ENCODE peak calls at places on chromosomes 13 and 19, in eight cellular contexts. G, V, D, Z, M, C, J and T are unnamed samples.

GRCh38 chr19:45097776-45098520 is 5.0 kb downstream of the PPP1R37 start:
- DNase-seq in G (no peak), V (no peak), D (peak; percentile 71), Z (peak; percentile 73), M (peak; percentile 85), C (no peak), J (no peak), T (peak; percentile 45)

GRCh38 chr13:44197791-44198770 is 175.5 kb upstream of the SERP2 start:
- DNase-seq in G (no peak), V (no peak), D (no peak), Z (no peak), M (no peak), C (peak; percentile 68), J (no peak), T (no peak)

GRCh38 chr13:62251734-62252133 is 836.1 kb upstream of the PCDH20 start:
- DNase-seq in G (no peak), V (peak; percentile 1), D (no peak), Z (no peak), M (no peak), C (no peak), J (no peak), T (no peak)

GRCh38 chr13:99961634-99962033 is 9.9 kb downstream of the ZIC5 start:
- DNase-seq in G (no peak), V (no peak), D (no peak), Z (no peak), M (no peak), C (no peak), J (no peak), T (no peak)

GRCh38 chr19:17075035-17075859 is at the start of the genes HAUS8 and MYO9B:
- DNase-seq in G (peak; percentile 100), V (peak; percentile 99), D (peak; percentile 99), Z (peak; percentile 99), M (peak; percentile 100), C (peak; percentile 99), J (peak; percentile 98), T (peak; percentile 99)

GRCh38 chr19:40724848-40725247 is 7.9 kb downstream of the ITPKC start:
- DNase-seq in G (no peak), V (no peak), D (no peak), Z (no peak), M (no peak), C (no peak), J (no peak), T (no peak)

GRCh38 chr13:43132228-43132627 is 108.8 kb downstream of the DNAJC15 start:
- DNase-seq in G (peak; percentile 42), V (no peak), D (no peak), Z (peak; percentile 16), M (no peak), C (no peak), J (peak; percentile 35), T (no peak)

GRCh38 chr19:50817941-50818858 is 5.4 kb downstream of the KLK1 start:
- DNase-seq in G (peak; percentile 90), V (peak; percentile 95), D (no peak), Z (peak; percentile 29), M (no peak), C (no peak), J (peak; percentile 48), T (no peak)

GRCh38 chr13:73451120-73452029 is 392.6 kb downstream of the KLF5 start:
- DNase-seq in G (peak; percentile 39), V (no peak), D (no peak), Z (no peak), M (no peak), C (no peak), J (no peak), T (no peak)

GRCh38 chr19:17052439-17052838 is 22.8 kb downstream of the HAUS8 start:
- DNase-seq in G (peak; percentile 64), V (peak; percentile 62), D (no peak), Z (peak; percentile 55), M (no peak), C (no peak), J (peak; percentile 22), T (peak; percentile 29)

GRCh38 chr13:37602743-37603381 is 4.3 kb upstream of the POSTN start:
- DNase-seq in G (no peak), V (peak; percentile 3), D (no peak), Z (peak; percentile 55), M (no peak), C (no peak), J (no peak), T (no peak)

GRCh38 chr19:7391218-7391670 is 42.5 kb downstream of the ARHGEF18 start:
- DNase-seq in G (peak; percentile 61), V (no peak), D (no peak), Z (peak; percentile 23), M (no peak), C (no peak), J (peak; percentile 96), T (no peak)

GRCh38 chr13:79480954-79481684 is at the start of gene NDFIP2:
- DNase-seq in G (peak; percentile 92), V (peak; percentile 87), D (peak; percentile 73), Z (peak; percentile 85), M (peak; percentile 88), C (no peak), J (peak; percentile 90), T (peak; percentile 91)

GRCh38 chr13:71758823-71759222 is 108.2 kb downstream of the DACH1 start:
- DNase-seq in G (no peak), V (peak; percentile 11), D (no peak), Z (peak; percentile 71), M (no peak), C (no peak), J (no peak), T (no peak)

GRCh38 chr13:85266771-85267170 is 532.4 kb downstream of the SLITRK6 start:
- DNase-seq in G (no peak), V (no peak), D (no peak), Z (no peak), M (no peak), C (no peak), J (no peak), T (no peak)

GRCh38 chr19:862529-863304 is 3.3 kb downstream of the CFD start:
- DNase-seq in G (peak; percentile 76), V (peak; percentile 91), D (peak; percentile 67), Z (peak; percentile 47), M (no peak), C (no peak), J (no peak), T (no peak)

GRCh38 chr19:54517483-54517882 is 14.9 kb downstream of the LAIR2 start:
- DNase-seq in G (peak; percentile 37), V (no peak), D (peak; percentile 19), Z (peak; percentile 52), M (no peak), C (no peak), J (no peak), T (peak; percentile 41)

GRCh38 chr13:87537946-87538345 is 133.2 kb upstream of the SLITRK5 start:
- DNase-seq in G (no peak), V (no peak), D (no peak), Z (no peak), M (no peak), C (no peak), J (no peak), T (no peak)

GRCh38 chr13:87827479-87827878 is 156.3 kb downstream of the SLITRK5 start:
- DNase-seq in G (no peak), V (no peak), D (no peak), Z (no peak), M (no peak), C (no peak), J (no peak), T (no peak)

DNA sequence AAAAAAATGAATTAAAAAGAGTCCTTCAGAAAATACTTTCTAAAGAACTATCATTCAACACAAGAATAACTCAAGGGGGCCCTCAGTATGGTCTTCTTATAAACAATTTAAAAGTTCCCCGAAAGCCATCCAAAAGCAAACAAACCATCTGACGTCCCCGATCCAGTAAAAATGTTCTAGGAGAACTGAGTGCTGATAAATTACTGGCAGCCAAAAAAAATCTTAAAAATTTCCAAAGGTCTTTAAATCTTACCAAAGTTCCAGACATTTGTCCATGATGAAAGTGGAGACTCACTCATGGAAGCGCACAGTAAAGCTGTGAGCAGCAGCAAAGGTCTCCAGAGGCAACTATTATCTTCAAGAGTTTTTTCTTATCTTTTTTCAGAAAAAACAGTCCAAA is 85.6 kb downstream of the COL4A1 start:
- DNase-seq in G (no peak), V (no peak), D (no peak), Z (no peak), M (no peak), C (no peak), J (no peak), T (no peak)
- TF ChIP-seq POLR2AphosphoS5 in G (no peak), V (no peak), D (no peak), Z (no peak), M (no peak), C (no peak), J (no peak), T (no peak)

GRCh38 chr13:30805603-30806011 is 70.3 kb downstream of the ALOX5AP start:
- DNase-seq in G (no peak), V (peak; percentile 32), D (peak; percentile 94), Z (no peak), M (peak; percentile 68), C (no peak), J (peak; percentile 68), T (no peak)
- H3K27ac ChIP-seq in G (no peak overlapping the region), V (peak overlapping the region; percentile 5), D (peak overlapping the region; percentile 83), Z (no peak overlapping the region), M (peak overlapping the region; percentile 29), C (peak overlapping the region; percentile 50), J (peak overlapping the region; percentile 59), T (no peak overlapping the region)

GRCh38 chr19:49465371-49465770 is 8.6 kb upstream of the FLT3LG start:
- DNase-seq in G (no peak), V (no peak), D (no peak), Z (no peak), M (no peak), C (no peak), J (no peak), T (no peak)
- TF ChIP-seq POLR2AphosphoS5 in G (no peak), V (no peak), D (no peak), Z (no peak), M (no peak), C (no peak), J (no peak), T (no peak)

GRCh38 chr13:108306768-108307332 is 37.3 kb downstream of the TNFSF13B start:
- DNase-seq in G (no peak), V (no peak), D (no peak), Z (no peak), M (no peak), C (no peak), J (no peak), T (no peak)

GRCh38 chr13:108297114-108297513 is 27.6 kb downstream of the TNFSF13B start:
- DNase-seq in G (no peak), V (no peak), D (no peak), Z (no peak), M (no peak), C (no peak), J (no peak), T (no peak)

GRCh38 chr13:108305655-108306054 is 36.1 kb downstream of the TNFSF13B start:
- DNase-seq in G (no peak), V (no peak), D (no peak), Z (no peak), M (no peak), C (no peak), J (no peak), T (no peak)

GRCh38 chr13:108304170-108305068 is 34.9 kb downstream of the TNFSF13B start:
- DNase-seq in G (no peak), V (no peak), D (no peak), Z (no peak), M (no peak), C (no peak), J (no peak), T (no peak)

DNA sequence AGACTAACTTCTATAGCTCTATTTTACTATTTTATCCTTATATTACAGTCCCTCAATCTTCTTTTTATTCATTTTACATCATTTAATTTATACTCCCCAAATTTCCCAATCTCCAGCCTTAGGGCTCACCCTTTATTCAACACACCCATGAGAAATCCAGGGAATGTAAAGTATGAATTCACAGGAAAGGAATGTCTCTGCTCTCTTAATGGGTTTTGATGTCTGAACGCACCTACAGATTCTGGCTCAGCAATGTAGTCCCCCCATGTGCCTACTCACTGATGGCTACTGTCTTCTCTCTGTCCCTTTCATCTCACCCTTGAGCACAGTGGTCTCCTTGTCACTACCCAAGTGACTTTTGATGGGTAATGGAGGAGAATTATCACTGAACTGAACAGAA is 32.8 kb downstream of the TNFSF13B start:
- DNase-seq in G (no peak), V (no peak), D (no peak), Z (no peak), M (no peak), C (no peak), J (no peak), T (no peak)
- H3K27ac ChIP-seq in G (no peak overlapping the region), V (no peak overlapping the region), D (no peak overlapping the region), Z (no peak overlapping the region), M (no peak overlapping the region), C (no peak overlapping the region), J (no peak overlapping the region), T (no peak overlapping the region)